ENCODE peak calls at places on chromosomes 12 and 14, in ten cellular contexts. X, W, N, Q, U, Y, C, D, I and V are unnamed samples.

GRCh38 chr12:68932701-68933563 is at the start of gene CPM:
- DNase-seq in D (no peak), W (peak; percentile 87), I (peak; percentile 28), C (no peak), X (peak; percentile 87), N (no peak), Q (peak; percentile 42), Y (no peak), U (peak; percentile 42), V (peak; percentile 63)

GRCh38 chr12:62426095-62426488 is 40.5 kb upstream of the MON2 start:
- DNase-seq in X (peak; percentile 15), C (no peak), I (no peak), N (peak; percentile 14), D (no peak), U (peak; percentile 70), W (no peak), Y (no peak), Q (no peak), V (no peak)

GRCh38 chr12:130334937-130335336 is 2.8 kb upstream of the PIWIL1 start:
- DNase-seq in W (no peak), C (no peak), U (no peak), X (no peak), N (no peak), D (no peak), Y (no peak), Q (no peak), I (no peak), V (no peak)

GRCh38 chr12:130838284-130838950 is 633 bp downstream of the STX2 start:
- DNase-seq in D (no peak), C (no peak), X (peak; percentile 64), Y (no peak), W (peak; percentile 54), I (peak; percentile 21), N (no peak), Q (peak; percentile 14), U (no peak), V (peak; percentile 34)

GRCh38 chr12:77120695-77121094 is 55.3 kb upstream of the E2F7 start:
- DNase-seq in U (peak; percentile 73), Q (no peak), N (peak; percentile 72), Y (peak; percentile 2), W (no peak), D (no peak), C (no peak), X (peak; percentile 83), I (no peak), V (peak; percentile 89)

GRCh38 chr14:79395061-79395460 is 816.2 kb downstream of the DIO2 start:
- DNase-seq in I (no peak), D (no peak), N (no peak), Y (no peak), W (no peak), X (peak; percentile 8), C (peak; percentile 62), U (no peak), Q (no peak), V (no peak)

GRCh38 chr14:92675421-92675820 is 73.0 kb downstream of the LGMN start:
- DNase-seq in D (no peak), Y (no peak), Q (no peak), C (no peak), N (no peak), X (no peak), W (no peak), U (no peak), I (no peak), V (no peak)

GRCh38 chr14:92412912-92413311 is 89.9 kb downstream of the SLC24A4 start:
- DNase-seq in U (peak; percentile 30), D (no peak), Y (no peak), N (no peak), X (no peak), C (no peak), Q (no peak), W (no peak), I (no peak), V (peak; percentile 30)

GRCh38 chr12:45969084-45969483 is 21.3 kb downstream of the SCAF11 start:
- DNase-seq in N (peak; percentile 36), X (no peak), Y (no peak), C (no peak), U (peak; percentile 74), I (no peak), W (no peak), Q (no peak), D (no peak), V (no peak)